ENCODE peak calls at places on chromosome 22, in six cellular contexts. One of them, this sample, is unnamed.

GRCh38 chr22:23383491-23384450 is 196.3 kb downstream of the IGLL1 start:
- DNase-seq in retina: peak
- DNase-seq in GM04504: no peak
- DNase-seq in kidney tubule cell: no peak
- DNase-seq in MG63: no peak
- DNase-seq in activated CD8-positive, alpha-beta memory T cell treated with anti-CD3 and anti-CD28 coated beads, Interleukin-2, amount 10 ng/mL, durations not matched to agents 7 days and 5 days: no peak
- DNase-seq in this sample: no peak

GRCh38 chr22:25167834-25168601 is 31.6 kb upstream of the CRYBB3 start:
- DNase-seq in retina: no peak
- DNase-seq in GM04504: no peak
- DNase-seq in kidney tubule cell: no peak
- DNase-seq in MG63: no peak
- DNase-seq in activated CD8-positive, alpha-beta memory T cell treated with anti-CD3 and anti-CD28 coated beads, Interleukin-2, amount 10 ng/mL, durations not matched to agents 7 days and 5 days: no peak
- DNase-seq in this sample: peak

GRCh38 chr22:26894766-26895485 is 237.5 kb downstream of the MIAT start:
- DNase-seq in retina: no peak
- DNase-seq in GM04504: peak
- DNase-seq in kidney tubule cell: peak
- DNase-seq in MG63: peak
- DNase-seq in activated CD8-positive, alpha-beta memory T cell treated with anti-CD3 and anti-CD28 coated beads, Interleukin-2, amount 10 ng/mL, durations not matched to agents 7 days and 5 days: no peak
- DNase-seq in this sample: peak

GRCh38 chr22:32475428-32476010 is 908 bp downstream of the FBXO7 start:
- DNase-seq in retina: no peak
- DNase-seq in GM04504: no peak
- DNase-seq in kidney tubule cell: peak
- DNase-seq in MG63: peak
- DNase-seq in activated CD8-positive, alpha-beta memory T cell treated with anti-CD3 and anti-CD28 coated beads, Interleukin-2, amount 10 ng/mL, durations not matched to agents 7 days and 5 days: peak
- DNase-seq in this sample: peak

GRCh38 chr22:29563652-29564460 is 10.3 kb upstream of the THOC5 start:
- DNase-seq in retina: no peak
- DNase-seq in GM04504: no peak
- DNase-seq in kidney tubule cell: no peak
- DNase-seq in MG63: no peak
- DNase-seq in activated CD8-positive, alpha-beta memory T cell treated with anti-CD3 and anti-CD28 coated beads, Interleukin-2, amount 10 ng/mL, durations not matched to agents 7 days and 5 days: no peak
- DNase-seq in this sample: no peak

GRCh38 chr22:20228055-20228938 is 39.8 kb downstream of the RTN4R start:
- DNase-seq in retina: no peak
- DNase-seq in GM04504: no peak
- DNase-seq in kidney tubule cell: no peak
- DNase-seq in MG63: no peak
- DNase-seq in activated CD8-positive, alpha-beta memory T cell treated with anti-CD3 and anti-CD28 coated beads, Interleukin-2, amount 10 ng/mL, durations not matched to agents 7 days and 5 days: no peak
- DNase-seq in this sample: no peak

GRCh38 chr22:27850000-27850465 is 48.5 kb upstream of the MN1 start:
- DNase-seq in retina: no peak
- DNase-seq in GM04504: no peak
- DNase-seq in kidney tubule cell: no peak
- DNase-seq in MG63: no peak
- DNase-seq in activated CD8-positive, alpha-beta memory T cell treated with anti-CD3 and anti-CD28 coated beads, Interleukin-2, amount 10 ng/mL, durations not matched to agents 7 days and 5 days: no peak
- DNase-seq in this sample: no peak

GRCh38 chr22:33380789-33381530 is 322.8 kb upstream of the SYN3 start:
- DNase-seq in retina: no peak
- DNase-seq in GM04504: peak
- DNase-seq in kidney tubule cell: peak
- DNase-seq in MG63: peak
- DNase-seq in activated CD8-positive, alpha-beta memory T cell treated with anti-CD3 and anti-CD28 coated beads, Interleukin-2, amount 10 ng/mL, durations not matched to agents 7 days and 5 days: no peak
- DNase-seq in this sample: peak

GRCh38 chr22:29459773-29460172 is 20.2 kb upstream of the NEFH start:
- DNase-seq in retina: no peak
- DNase-seq in GM04504: no peak
- DNase-seq in kidney tubule cell: no peak
- DNase-seq in MG63: no peak
- DNase-seq in activated CD8-positive, alpha-beta memory T cell treated with anti-CD3 and anti-CD28 coated beads, Interleukin-2, amount 10 ng/mL, durations not matched to agents 7 days and 5 days: no peak
- DNase-seq in this sample: no peak

GRCh38 chr22:46297151-46297819 is 615 bp downstream of the GTSE1 start:
- DNase-seq in retina: no peak
- DNase-seq in GM04504: peak
- DNase-seq in kidney tubule cell: peak
- DNase-seq in MG63: peak
- DNase-seq in activated CD8-positive, alpha-beta memory T cell treated with anti-CD3 and anti-CD28 coated beads, Interleukin-2, amount 10 ng/mL, durations not matched to agents 7 days and 5 days: peak
- DNase-seq in this sample: peak

GRCh38 chr22:34308101-34308500 is 387.8 kb upstream of the LARGE1 start:
- DNase-seq in retina: no peak
- DNase-seq in GM04504: no peak
- DNase-seq in kidney tubule cell: no peak
- DNase-seq in MG63: no peak
- DNase-seq in activated CD8-positive, alpha-beta memory T cell treated with anti-CD3 and anti-CD28 coated beads, Interleukin-2, amount 10 ng/mL, durations not matched to agents 7 days and 5 days: no peak
- DNase-seq in this sample: no peak

GRCh38 chr22:32810241-32811133 is 9.0 kb downstream of the TIMP3 start:
- DNase-seq in retina: no peak
- DNase-seq in GM04504: no peak
- DNase-seq in kidney tubule cell: no peak
- DNase-seq in MG63: no peak
- DNase-seq in activated CD8-positive, alpha-beta memory T cell treated with anti-CD3 and anti-CD28 coated beads, Interleukin-2, amount 10 ng/mL, durations not matched to agents 7 days and 5 days: no peak
- DNase-seq in this sample: peak

GRCh38 chr22:25061605-25062377 is 109.3 kb downstream of the KIAA1671 start:
- DNase-seq in retina: no peak
- DNase-seq in GM04504: no peak
- DNase-seq in kidney tubule cell: no peak
- DNase-seq in MG63: no peak
- DNase-seq in activated CD8-positive, alpha-beta memory T cell treated with anti-CD3 and anti-CD28 coated beads, Interleukin-2, amount 10 ng/mL, durations not matched to agents 7 days and 5 days: no peak
- DNase-seq in this sample: peak

GRCh38 chr22:43151251-43152000 is at the start of gene TSPO:
- DNase-seq in retina: peak
- DNase-seq in GM04504: peak
- DNase-seq in kidney tubule cell: peak
- DNase-seq in MG63: peak
- DNase-seq in activated CD8-positive, alpha-beta memory T cell treated with anti-CD3 and anti-CD28 coated beads, Interleukin-2, amount 10 ng/mL, durations not matched to agents 7 days and 5 days: peak
- DNase-seq in this sample: peak

GRCh38 chr22:49320714-49321476 is 506.8 kb downstream of the BRD1 start:
- DNase-seq in retina: no peak
- DNase-seq in GM04504: no peak
- DNase-seq in kidney tubule cell: no peak
- DNase-seq in MG63: no peak
- DNase-seq in activated CD8-positive, alpha-beta memory T cell treated with anti-CD3 and anti-CD28 coated beads, Interleukin-2, amount 10 ng/mL, durations not matched to agents 7 days and 5 days: no peak
- DNase-seq in this sample: no peak

GRCh38 chr22:30506507-30506968 is 1.0 kb upstream of the SEC14L4 start:
- DNase-seq in retina: no peak
- DNase-seq in GM04504: no peak
- DNase-seq in kidney tubule cell: no peak
- DNase-seq in MG63: no peak
- DNase-seq in activated CD8-positive, alpha-beta memory T cell treated with anti-CD3 and anti-CD28 coated beads, Interleukin-2, amount 10 ng/mL, durations not matched to agents 7 days and 5 days: no peak
- DNase-seq in this sample: no peak

GRCh38 chr22:27507935-27508504 is 293.5 kb downstream of the MN1 start:
- DNase-seq in retina: no peak
- DNase-seq in GM04504: no peak
- DNase-seq in kidney tubule cell: no peak
- DNase-seq in MG63: peak
- DNase-seq in activated CD8-positive, alpha-beta memory T cell treated with anti-CD3 and anti-CD28 coated beads, Interleukin-2, amount 10 ng/mL, durations not matched to agents 7 days and 5 days: no peak
- DNase-seq in this sample: peak

GRCh38 chr22:44409211-44409648 is 88.8 kb downstream of the RTL6 start:
- DNase-seq in retina: no peak
- DNase-seq in GM04504: no peak
- DNase-seq in kidney tubule cell: no peak
- DNase-seq in MG63: no peak
- DNase-seq in activated CD8-positive, alpha-beta memory T cell treated with anti-CD3 and anti-CD28 coated beads, Interleukin-2, amount 10 ng/mL, durations not matched to agents 7 days and 5 days: no peak
- DNase-seq in this sample: no peak

GRCh38 chr22:36442506-36443197 is 38.8 kb downstream of the TXN2 start:
- DNase-seq in retina: no peak
- DNase-seq in GM04504: no peak
- DNase-seq in kidney tubule cell: no peak
- DNase-seq in MG63: no peak
- DNase-seq in activated CD8-positive, alpha-beta memory T cell treated with anti-CD3 and anti-CD28 coated beads, Interleukin-2, amount 10 ng/mL, durations not matched to agents 7 days and 5 days: no peak
- DNase-seq in this sample: no peak

GRCh38 chr22:47277001-47277400 is 514.6 kb downstream of the TBC1D22A start:
- DNase-seq in retina: no peak
- DNase-seq in GM04504: no peak
- DNase-seq in kidney tubule cell: no peak
- DNase-seq in MG63: no peak
- DNase-seq in activated CD8-positive, alpha-beta memory T cell treated with anti-CD3 and anti-CD28 coated beads, Interleukin-2, amount 10 ng/mL, durations not matched to agents 7 days and 5 days: no peak
- DNase-seq in this sample: no peak

GRCh38 chr22:29203883-29204282 is 1.8 kb upstream of the EMID1 start:
- DNase-seq in retina: no peak
- DNase-seq in GM04504: no peak
- DNase-seq in kidney tubule cell: no peak
- DNase-seq in MG63: no peak
- DNase-seq in activated CD8-positive, alpha-beta memory T cell treated with anti-CD3 and anti-CD28 coated beads, Interleukin-2, amount 10 ng/mL, durations not matched to agents 7 days and 5 days: no peak
- DNase-seq in this sample: no peak

GRCh38 chr22:24105018-24105360 is 76.3 kb upstream of the SUSD2 start:
- DNase-seq in retina: no peak
- DNase-seq in GM04504: no peak
- DNase-seq in kidney tubule cell: no peak
- DNase-seq in MG63: no peak
- DNase-seq in activated CD8-positive, alpha-beta memory T cell treated with anti-CD3 and anti-CD28 coated beads, Interleukin-2, amount 10 ng/mL, durations not matched to agents 7 days and 5 days: no peak
- DNase-seq in this sample: no peak

GRCh38 chr22:20530368-20531153 is 23.2 kb downstream of the MED15 start:
- DNase-seq in retina: no peak
- DNase-seq in GM04504: peak
- DNase-seq in kidney tubule cell: peak
- DNase-seq in MG63: peak
- DNase-seq in activated CD8-positive, alpha-beta memory T cell treated with anti-CD3 and anti-CD28 coated beads, Interleukin-2, amount 10 ng/mL, durations not matched to agents 7 days and 5 days: no peak
- DNase-seq in this sample: peak

GRCh38 chr22:19271273-19271855 is 20.2 kb downstream of the CLTCL1 start:
- DNase-seq in retina: no peak
- DNase-seq in GM04504: no peak
- DNase-seq in kidney tubule cell: no peak
- DNase-seq in MG63: no peak
- DNase-seq in activated CD8-positive, alpha-beta memory T cell treated with anti-CD3 and anti-CD28 coated beads, Interleukin-2, amount 10 ng/mL, durations not matched to agents 7 days and 5 days: no peak
- DNase-seq in this sample: no peak

GRCh38 chr22:50640857-50641647 is 13.1 kb upstream of the ARSA start:
- DNase-seq in retina: no peak
- DNase-seq in GM04504: no peak
- DNase-seq in kidney tubule cell: no peak
- DNase-seq in MG63: no peak
- DNase-seq in activated CD8-positive, alpha-beta memory T cell treated with anti-CD3 and anti-CD28 coated beads, Interleukin-2, amount 10 ng/mL, durations not matched to agents 7 days and 5 days: no peak
- DNase-seq in this sample: no peak

GRCh38 chr22:20058989-20059770 is 20.9 kb upstream of the DGCR8 start:
- DNase-seq in retina: no peak
- DNase-seq in GM04504: no peak
- DNase-seq in kidney tubule cell: no peak
- DNase-seq in MG63: no peak
- DNase-seq in activated CD8-positive, alpha-beta memory T cell treated with anti-CD3 and anti-CD28 coated beads, Interleukin-2, amount 10 ng/mL, durations not matched to agents 7 days and 5 days: no peak
- DNase-seq in this sample: no peak

GRCh38 chr22:33431300-33431699 is 373.1 kb upstream of the SYN3 start:
- DNase-seq in retina: no peak
- DNase-seq in GM04504: no peak
- DNase-seq in kidney tubule cell: no peak
- DNase-seq in MG63: no peak
- DNase-seq in activated CD8-positive, alpha-beta memory T cell treated with anti-CD3 and anti-CD28 coated beads, Interleukin-2, amount 10 ng/mL, durations not matched to agents 7 days and 5 days: no peak
- DNase-seq in this sample: no peak

GRCh38 chr22:27986459-27986858 is 67.4 kb upstream of the PITPNB start:
- DNase-seq in retina: no peak
- DNase-seq in GM04504: no peak
- DNase-seq in kidney tubule cell: no peak
- DNase-seq in MG63: no peak
- DNase-seq in activated CD8-positive, alpha-beta memory T cell treated with anti-CD3 and anti-CD28 coated beads, Interleukin-2, amount 10 ng/mL, durations not matched to agents 7 days and 5 days: peak
- DNase-seq in this sample: no peak

GRCh38 chr22:44664149-44664548 is 37.9 kb upstream of the PRR5 start:
- DNase-seq in retina: peak
- DNase-seq in GM04504: no peak
- DNase-seq in kidney tubule cell: peak
- DNase-seq in MG63: no peak
- DNase-seq in activated CD8-positive, alpha-beta memory T cell treated with anti-CD3 and anti-CD28 coated beads, Interleukin-2, amount 10 ng/mL, durations not matched to agents 7 days and 5 days: peak
- DNase-seq in this sample: no peak

GRCh38 chr22:46971141-46971775 is 208.8 kb downstream of the TBC1D22A start:
- DNase-seq in retina: peak
- DNase-seq in GM04504: no peak
- DNase-seq in kidney tubule cell: peak
- DNase-seq in MG63: no peak
- DNase-seq in activated CD8-positive, alpha-beta memory T cell treated with anti-CD3 and anti-CD28 coated beads, Interleukin-2, amount 10 ng/mL, durations not matched to agents 7 days and 5 days: no peak
- DNase-seq in this sample: no peak

GRCh38 chr22:49565516-49565855 is 262.2 kb downstream of the BRD1 start:
- DNase-seq in retina: no peak
- DNase-seq in GM04504: no peak
- DNase-seq in kidney tubule cell: no peak
- DNase-seq in MG63: no peak
- DNase-seq in activated CD8-positive, alpha-beta memory T cell treated with anti-CD3 and anti-CD28 coated beads, Interleukin-2, amount 10 ng/mL, durations not matched to agents 7 days and 5 days: no peak
- DNase-seq in this sample: no peak

GRCh38 chr22:29344137-29344536 is 28.6 kb upstream of the RASL10A start:
- DNase-seq in retina: no peak
- DNase-seq in GM04504: peak
- DNase-seq in kidney tubule cell: peak
- DNase-seq in MG63: peak
- DNase-seq in activated CD8-positive, alpha-beta memory T cell treated with anti-CD3 and anti-CD28 coated beads, Interleukin-2, amount 10 ng/mL, durations not matched to agents 7 days and 5 days: no peak
- DNase-seq in this sample: peak

GRCh38 chr22:30217698-30218565 is 28.6 kb downstream of the LIF start:
- DNase-seq in retina: no peak
- DNase-seq in GM04504: no peak
- DNase-seq in kidney tubule cell: peak
- DNase-seq in MG63: peak
- DNase-seq in activated CD8-positive, alpha-beta memory T cell treated with anti-CD3 and anti-CD28 coated beads, Interleukin-2, amount 10 ng/mL, durations not matched to agents 7 days and 5 days: no peak
- DNase-seq in this sample: no peak

GRCh38 chr22:23781533-23781932 is 5.2 kb upstream of the SMARCB1 start:
- DNase-seq in retina: no peak
- DNase-seq in GM04504: peak
- DNase-seq in kidney tubule cell: peak
- DNase-seq in MG63: peak
- DNase-seq in activated CD8-positive, alpha-beta memory T cell treated with anti-CD3 and anti-CD28 coated beads, Interleukin-2, amount 10 ng/mL, durations not matched to agents 7 days and 5 days: no peak
- DNase-seq in this sample: peak

GRCh38 chr22:41481131-41481830 is 12.4 kb downstream of the ACO2 start:
- DNase-seq in retina: no peak
- DNase-seq in GM04504: peak
- DNase-seq in kidney tubule cell: peak
- DNase-seq in MG63: no peak
- DNase-seq in activated CD8-positive, alpha-beta memory T cell treated with anti-CD3 and anti-CD28 coated beads, Interleukin-2, amount 10 ng/mL, durations not matched to agents 7 days and 5 days: no peak
- DNase-seq in this sample: no peak

GRCh38 chr22:17858033-17858432 is 83.8 kb upstream of the BID start:
- DNase-seq in retina: no peak
- DNase-seq in GM04504: no peak
- DNase-seq in kidney tubule cell: no peak
- DNase-seq in MG63: no peak
- DNase-seq in activated CD8-positive, alpha-beta memory T cell treated with anti-CD3 and anti-CD28 coated beads, Interleukin-2, amount 10 ng/mL, durations not matched to agents 7 days and 5 days: no peak
- DNase-seq in this sample: peak

GRCh38 chr22:38733329-38734202 is 22.2 kb downstream of the SUN2 start:
- DNase-seq in retina: peak
- DNase-seq in GM04504: no peak
- DNase-seq in kidney tubule cell: peak
- DNase-seq in MG63: peak
- DNase-seq in activated CD8-positive, alpha-beta memory T cell treated with anti-CD3 and anti-CD28 coated beads, Interleukin-2, amount 10 ng/mL, durations not matched to agents 7 days and 5 days: peak
- DNase-seq in this sample: peak

GRCh38 chr22:18156878-18157713 is 7.1 kb downstream of the USP18 start:
- DNase-seq in retina: peak
- DNase-seq in GM04504: peak
- DNase-seq in kidney tubule cell: peak
- DNase-seq in MG63: peak
- DNase-seq in activated CD8-positive, alpha-beta memory T cell treated with anti-CD3 and anti-CD28 coated beads, Interleukin-2, amount 10 ng/mL, durations not matched to agents 7 days and 5 days: no peak
- DNase-seq in this sample: peak